ENCODE peak calls at places on chromosome 18, in ten cellular contexts. I, D, K, F, P, R, O, M, W and X are unnamed samples.

GRCh38 chr18:7273301-7273911 is 42.5 kb downstream of the LRRC30 start:
- DNase-seq in I (no peak), D (peak), K (peak), F (peak), P (no peak), R (peak), O (no peak), M (peak), W (peak), X (no peak)

GRCh38 chr18:42159146-42159545 is 204.1 kb downstream of the PIK3C3 start:
- DNase-seq in I (no peak), D (no peak), K (no peak), F (no peak), P (no peak), R (no peak), O (no peak), M (no peak), W (no peak), X (no peak)

GRCh38 chr18:13501896-13502295 is 224.5 kb downstream of the FAM210A start:
- DNase-seq in I (no peak), D (no peak), K (no peak), F (no peak), P (peak), R (peak), O (no peak), M (no peak), W (no peak), X (no peak)

GRCh38 chr18:75581336-75582121 is 154.0 kb upstream of the SMIM21 start:
- DNase-seq in I (no peak), D (no peak), K (peak), F (no peak), P (no peak), R (peak), O (no peak), M (no peak), W (no peak), X (no peak)

GRCh38 chr18:63930774-63931354 is 18.2 kb upstream of the HMSD start:
- DNase-seq in I (no peak), D (no peak), K (no peak), F (no peak), P (no peak), R (no peak), O (no peak), M (no peak), W (no peak), X (no peak)

GRCh38 chr18:63339920-63340484 is 20.4 kb upstream of the BCL2 start:
- DNase-seq in I (peak), D (peak), K (peak), F (peak), P (no peak), R (peak), O (peak), M (no peak), W (peak), X (no peak)

GRCh38 chr18:55863876-55864275 is 275.9 kb upstream of the TCF4 start:
- DNase-seq in I (no peak), D (peak), K (peak), F (peak), P (no peak), R (peak), O (no peak), M (no peak), W (no peak), X (no peak)

GRCh38 chr18:5744659-5745058 is 150.7 kb downstream of the TMEM200C start:
- DNase-seq in I (no peak), D (no peak), K (no peak), F (no peak), P (no peak), R (no peak), O (no peak), M (no peak), W (no peak), X (no peak)

GRCh38 chr18:43661570-43661969 is 384.3 kb upstream of the SYT4 start:
- DNase-seq in I (no peak), D (peak), K (peak), F (peak), P (peak), R (peak), O (peak), M (no peak), W (peak), X (peak)

GRCh38 chr18:74255022-74255658 is 36.6 kb downstream of the CYB5A start:
- DNase-seq in I (no peak), D (peak), K (peak), F (no peak), P (no peak), R (peak), O (no peak), M (no peak), W (no peak), X (no peak)

GRCh38 chr18:55416791-55417190 is 171.2 kb downstream of the TCF4 start:
- DNase-seq in I (no peak), D (peak), K (no peak), F (no peak), P (no peak), R (peak), O (no peak), M (no peak), W (no peak), X (no peak)

GRCh38 chr18:2910751-2911425 is 64.1 kb downstream of the EMILIN2 start:
- DNase-seq in I (no peak), D (no peak), K (no peak), F (no peak), P (no peak), R (no peak), O (no peak), M (no peak), W (no peak), X (no peak)

GRCh38 chr18:65435529-65435928 is 315.3 kb upstream of the CDH7 start:
- DNase-seq in I (no peak), D (no peak), K (no peak), F (no peak), P (no peak), R (no peak), O (peak), M (no peak), W (no peak), X (no peak)

GRCh38 chr18:4400911-4401310 is 54.2 kb downstream of the DLGAP1 start:
- DNase-seq in I (no peak), D (no peak), K (no peak), F (no peak), P (no peak), R (no peak), O (no peak), M (no peak), W (no peak), X (no peak)

GRCh38 chr18:49832221-49832647 is 18.9 kb upstream of the ACAA2 start:
- DNase-seq in I (no peak), D (no peak), K (no peak), F (no peak), P (no peak), R (no peak), O (no peak), M (no peak), W (no peak), X (no peak)

GRCh38 chr18:67771271-67771670 is 254.8 kb upstream of the DSEL start:
- DNase-seq in I (no peak), D (peak), K (peak), F (no peak), P (peak), R (peak), O (no peak), M (no peak), W (peak), X (no peak)